ENCODE peak calls at places on chromosomes 12 and 14, in ten cellular contexts. One of them, this sample, is unnamed. For H3K4me1, the result is how much of the 10 kb centered on the place peaks cover.

GRCh38 chr12:4809449-4810218 is 89.4 kb downstream of the GALNT8 start:
- DNase-seq in tibial nerve: no peak
- DNase-seq in K562: no peak
- DNase-seq in A549: no peak
- DNase-seq in heart left ventricle: no peak
- DNase-seq in sigmoid colon: no peak
- DNase-seq in transverse colon: no peak
- DNase-seq in IMR-90: no peak
- DNase-seq in body of pancreas: no peak
- DNase-seq in testis: no peak
- DNase-seq in this sample: no peak

GRCh38 chr12:130163461-130164215 is 1.4 kb downstream of the FZD10 start:
- DNase-seq in tibial nerve: no peak
- DNase-seq in K562: no peak
- DNase-seq in A549: no peak
- DNase-seq in heart left ventricle: no peak
- DNase-seq in sigmoid colon: no peak
- DNase-seq in transverse colon: no peak
- DNase-seq in IMR-90: no peak
- DNase-seq in body of pancreas: no peak
- DNase-seq in testis: no peak
- DNase-seq in this sample: no peak

GRCh38 chr14:99430491-99430890 is 50.2 kb downstream of the SETD3 start:
- DNase-seq in tibial nerve: no peak
- DNase-seq in K562: peak
- DNase-seq in A549: peak
- DNase-seq in heart left ventricle: peak
- DNase-seq in sigmoid colon: no peak
- DNase-seq in transverse colon: no peak
- DNase-seq in IMR-90: no peak
- DNase-seq in body of pancreas: peak
- DNase-seq in testis: no peak
- DNase-seq in this sample: no peak

GRCh38 chr12:79844693-79845092 is 90.2 kb downstream of the PPP1R12A start:
- DNase-seq in tibial nerve: no peak
- DNase-seq in K562: peak
- DNase-seq in A549: peak
- DNase-seq in heart left ventricle: no peak
- DNase-seq in sigmoid colon: no peak
- DNase-seq in transverse colon: no peak
- DNase-seq in IMR-90: peak
- DNase-seq in body of pancreas: no peak
- DNase-seq in testis: no peak
- DNase-seq in this sample: no peak

GRCh38 chr12:15830538-15830937 is 41.4 kb upstream of the EPS8 start:
- DNase-seq in tibial nerve: no peak
- DNase-seq in K562: no peak
- DNase-seq in A549: no peak
- DNase-seq in heart left ventricle: no peak
- DNase-seq in sigmoid colon: no peak
- DNase-seq in transverse colon: no peak
- DNase-seq in IMR-90: peak
- DNase-seq in body of pancreas: no peak
- DNase-seq in testis: no peak
- DNase-seq in this sample: no peak

GRCh38 chr12:108839011-108839889 is 18.1 kb downstream of the SSH1 start:
- DNase-seq in tibial nerve: peak
- DNase-seq in K562: no peak
- DNase-seq in A549: no peak
- DNase-seq in heart left ventricle: peak
- DNase-seq in sigmoid colon: peak
- DNase-seq in transverse colon: no peak
- DNase-seq in IMR-90: peak
- DNase-seq in body of pancreas: peak
- DNase-seq in testis: peak
- DNase-seq in this sample: no peak

GRCh38 chr14:65993996-65994395 is 492.2 kb upstream of the CCDC196 start:
- DNase-seq in tibial nerve: no peak
- DNase-seq in K562: no peak
- DNase-seq in A549: no peak
- DNase-seq in heart left ventricle: no peak
- DNase-seq in sigmoid colon: no peak
- DNase-seq in transverse colon: no peak
- DNase-seq in IMR-90: no peak
- DNase-seq in body of pancreas: no peak
- DNase-seq in testis: no peak
- DNase-seq in this sample: no peak

GRCh38 chr14:102539544-102540309 is 30.2 kb upstream of the ANKRD9 start:
- DNase-seq in tibial nerve: no peak
- DNase-seq in K562: peak
- DNase-seq in A549: no peak
- DNase-seq in heart left ventricle: peak
- DNase-seq in sigmoid colon: no peak
- DNase-seq in transverse colon: no peak
- DNase-seq in IMR-90: peak
- DNase-seq in body of pancreas: no peak
- DNase-seq in testis: peak
- DNase-seq in this sample: no peak

GRCh38 chr14:41488401-41488800 is 118.3 kb upstream of the LRFN5 start:
- DNase-seq in tibial nerve: no peak
- DNase-seq in K562: no peak
- DNase-seq in A549: no peak
- DNase-seq in heart left ventricle: no peak
- DNase-seq in sigmoid colon: no peak
- DNase-seq in transverse colon: no peak
- DNase-seq in IMR-90: no peak
- DNase-seq in body of pancreas: no peak
- DNase-seq in testis: no peak
- DNase-seq in this sample: no peak

GRCh38 chr14:34340226-34340625 is 121.8 kb downstream of the SPTSSA start:
- DNase-seq in tibial nerve: no peak
- DNase-seq in K562: no peak
- DNase-seq in A549: no peak
- DNase-seq in heart left ventricle: no peak
- DNase-seq in sigmoid colon: no peak
- DNase-seq in transverse colon: no peak
- DNase-seq in IMR-90: peak
- DNase-seq in body of pancreas: no peak
- DNase-seq in testis: no peak
- DNase-seq in this sample: no peak
- H3K4me1 ChIP-seq in tibial nerve: under half
- H3K4me1 ChIP-seq in K562: under half
- H3K4me1 ChIP-seq in A549: under half
- H3K4me1 ChIP-seq in heart left ventricle: under half
- H3K4me1 ChIP-seq in sigmoid colon: under half
- H3K4me1 ChIP-seq in transverse colon: under half
- H3K4me1 ChIP-seq in IMR-90: under half
- H3K4me1 ChIP-seq in body of pancreas: under half
- H3K4me1 ChIP-seq in testis: under half
- H3K4me1 ChIP-seq in this sample: under half

GRCh38 chr12:122975790-122976647 is 975 bp downstream of the OGFOD2 start:
- DNase-seq in tibial nerve: no peak
- DNase-seq in K562: no peak
- DNase-seq in A549: no peak
- DNase-seq in heart left ventricle: peak
- DNase-seq in sigmoid colon: no peak
- DNase-seq in transverse colon: no peak
- DNase-seq in IMR-90: no peak
- DNase-seq in body of pancreas: no peak
- DNase-seq in testis: no peak
- DNase-seq in this sample: no peak

GRCh38 chr12:122976648-122976975 is 1.6 kb downstream of the OGFOD2 start:
- DNase-seq in tibial nerve: no peak
- DNase-seq in K562: no peak
- DNase-seq in A549: no peak
- DNase-seq in heart left ventricle: no peak
- DNase-seq in sigmoid colon: no peak
- DNase-seq in transverse colon: no peak
- DNase-seq in IMR-90: no peak
- DNase-seq in body of pancreas: no peak
- DNase-seq in testis: no peak
- DNase-seq in this sample: no peak

GRCh38 chr12:122977153-122977552 is 2.1 kb downstream of the OGFOD2 start:
- DNase-seq in tibial nerve: no peak
- DNase-seq in K562: no peak
- DNase-seq in A549: no peak
- DNase-seq in heart left ventricle: peak
- DNase-seq in sigmoid colon: no peak
- DNase-seq in transverse colon: no peak
- DNase-seq in IMR-90: no peak
- DNase-seq in body of pancreas: no peak
- DNase-seq in testis: no peak
- DNase-seq in this sample: no peak

GRCh38 chr12:122974274-122974891 is 661 bp upstream of the OGFOD2 start:
- DNase-seq in tibial nerve: peak
- DNase-seq in K562: peak
- DNase-seq in A549: peak
- DNase-seq in heart left ventricle: peak
- DNase-seq in sigmoid colon: peak
- DNase-seq in transverse colon: peak
- DNase-seq in IMR-90: peak
- DNase-seq in body of pancreas: peak
- DNase-seq in testis: peak
- DNase-seq in this sample: peak

GRCh38 chr12:122974892-122975789 is at the start of gene OGFOD2:
- DNase-seq in tibial nerve: peak
- DNase-seq in K562: peak
- DNase-seq in A549: peak
- DNase-seq in heart left ventricle: peak
- DNase-seq in sigmoid colon: peak
- DNase-seq in transverse colon: peak
- DNase-seq in IMR-90: peak
- DNase-seq in body of pancreas: peak
- DNase-seq in testis: peak
- DNase-seq in this sample: no peak
- TF ChIP-seq POLR2A in tibial nerve: peak
- TF ChIP-seq POLR2A in K562: peak
- TF ChIP-seq POLR2A in A549: peak
- TF ChIP-seq POLR2A in heart left ventricle: no peak
- TF ChIP-seq POLR2A in sigmoid colon: no peak
- TF ChIP-seq POLR2A in transverse colon: peak
- TF ChIP-seq POLR2A in IMR-90: peak
- TF ChIP-seq POLR2A in body of pancreas: peak
- TF ChIP-seq POLR2A in testis: no peak
- TF ChIP-seq POLR2A in this sample: no peak

DNA sequence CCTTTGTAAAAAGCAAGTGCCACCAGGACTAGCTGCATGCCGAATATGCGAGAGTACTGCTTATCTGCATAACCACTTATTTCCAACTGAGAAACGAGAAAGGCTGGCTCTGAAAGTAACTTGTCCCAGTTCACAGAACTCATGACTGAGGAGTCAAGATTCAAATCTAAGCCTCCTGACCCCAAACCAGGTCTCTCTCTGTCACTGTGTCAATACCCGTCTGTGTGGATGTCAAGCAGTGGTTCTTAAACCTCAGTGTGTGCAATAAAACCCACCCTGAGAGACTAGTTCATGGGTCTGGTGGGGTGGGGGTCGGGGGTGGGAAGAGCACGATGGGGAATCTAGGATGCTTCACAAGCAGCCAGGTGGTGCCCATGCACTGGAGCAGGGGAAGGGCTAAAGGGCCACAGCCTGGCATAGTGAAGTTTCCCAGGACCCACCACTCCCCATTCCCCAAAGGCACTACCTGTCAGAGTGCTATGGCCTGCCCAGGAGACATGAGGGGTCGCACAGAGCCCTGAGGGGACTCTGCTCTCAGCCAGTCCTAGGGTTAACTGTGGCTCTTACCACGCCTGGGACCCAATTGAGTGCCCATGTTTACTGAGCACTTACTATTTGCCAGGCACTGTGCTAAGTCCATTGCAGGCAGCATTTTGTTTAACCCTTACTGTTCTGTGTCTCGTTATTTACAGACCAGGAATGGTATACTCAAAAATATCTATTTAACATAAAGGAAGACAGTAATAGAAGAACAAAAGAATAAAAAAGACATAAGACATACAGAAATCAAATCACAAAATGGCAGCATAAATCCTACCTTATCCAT is 33.4 kb upstream of the PNMA1 start:
- DNase-seq in tibial nerve: no peak
- DNase-seq in K562: no peak
- DNase-seq in A549: no peak
- DNase-seq in heart left ventricle: no peak
- DNase-seq in sigmoid colon: no peak
- DNase-seq in transverse colon: no peak
- DNase-seq in IMR-90: no peak
- DNase-seq in body of pancreas: no peak
- DNase-seq in testis: no peak
- DNase-seq in this sample: no peak
- H3K4me1 ChIP-seq in tibial nerve: half or more
- H3K4me1 ChIP-seq in K562: half or more
- H3K4me1 ChIP-seq in A549: half or more
- H3K4me1 ChIP-seq in heart left ventricle: half or more
- H3K4me1 ChIP-seq in sigmoid colon: under half
- H3K4me1 ChIP-seq in transverse colon: half or more
- H3K4me1 ChIP-seq in IMR-90: half or more
- H3K4me1 ChIP-seq in body of pancreas: half or more
- H3K4me1 ChIP-seq in testis: half or more
- H3K4me1 ChIP-seq in this sample: half or more

GRCh38 chr14:69850086-69850735 is 29.0 kb upstream of the SMOC1 start:
- DNase-seq in tibial nerve: no peak
- DNase-seq in K562: no peak
- DNase-seq in A549: no peak
- DNase-seq in heart left ventricle: no peak
- DNase-seq in sigmoid colon: no peak
- DNase-seq in transverse colon: no peak
- DNase-seq in IMR-90: no peak
- DNase-seq in body of pancreas: no peak
- DNase-seq in testis: peak
- DNase-seq in this sample: no peak
- TF ChIP-seq POLR2A in tibial nerve: no peak
- TF ChIP-seq POLR2A in K562: no peak
- TF ChIP-seq POLR2A in A549: no peak
- TF ChIP-seq POLR2A in heart left ventricle: no peak
- TF ChIP-seq POLR2A in sigmoid colon: no peak
- TF ChIP-seq POLR2A in transverse colon: no peak
- TF ChIP-seq POLR2A in IMR-90: no peak
- TF ChIP-seq POLR2A in body of pancreas: no peak
- TF ChIP-seq POLR2A in testis: no peak
- TF ChIP-seq POLR2A in this sample: no peak

This sample was measured in vagina.